ENCODE peak calls at places on chromosomes 16 and 17, in nine cellular contexts. Z is T-helper 1 cell; U is uterus; B is A549; A is hippocampal formation; Q is M059J; T is heart left ventricle; W is stimulated activated CD4-positive, alpha-beta T cell treated with anti-CD3 and anti-CD28 coated beads, Interleukin-1b, Interleukin-23, amount 100 ng/mL, for 24 hours; E is GDM1. G is an unnamed sample.

GRCh38 chr16:11796227-11797165 is 562 bp downstream of the ZC3H7A start:
- DNase-seq in U (peak; percentile 64), Q (peak; percentile 60), Z (no peak), B (peak; percentile 50), W (no peak), A (no peak), T (peak; percentile 80), E (no peak), G (peak; percentile 77)

GRCh38 chr17:5619088-5619740 is 34.9 kb upstream of the NLRP1 start:
- DNase-seq in W (no peak), B (no peak), Z (no peak), E (no peak), U (no peak), Q (peak; percentile 39), A (peak; percentile 100), T (no peak), G (no peak)

GRCh38 chr16:48053346-48053745 is 102.4 kb downstream of the ABCC12 start:
- DNase-seq in U (no peak), W (no peak), Z (no peak), B (no peak), Q (peak; percentile 94), A (no peak), E (no peak), T (no peak), G (no peak)

GRCh38 chr16:50709980-50710379 is 16.6 kb downstream of the NOD2 start:
- DNase-seq in W (no peak), A (no peak), Q (no peak), Z (no peak), B (no peak), U (no peak), E (no peak), T (no peak), G (no peak)

GRCh38 chr17:51617876-51618455 is 357.6 kb downstream of the UTP18 start:
- DNase-seq in Z (no peak), E (no peak), A (peak; percentile 68), B (no peak), U (no peak), T (no peak), W (no peak), Q (no peak), G (no peak)

GRCh38 chr17:62963296-62963695 is 2.7 kb upstream of the TANC2 start:
- DNase-seq in U (no peak), T (no peak), Z (no peak), A (no peak), E (no peak), W (no peak), B (peak; percentile 75), Q (peak; percentile 89), G (no peak)

GRCh38 chr17:57511475-57512123 is 233.5 kb downstream of the CCDC182 start:
- DNase-seq in B (no peak), U (no peak), W (no peak), Q (no peak), Z (no peak), E (no peak), A (no peak), T (no peak), G (no peak)

GRCh38 chr17:43548689-43549379 is 2.7 kb upstream of the ETV4 start:
- DNase-seq in Q (no peak), T (no peak), E (no peak), U (no peak), Z (no peak), B (no peak), A (no peak), W (no peak), G (no peak)

GRCh38 chr17:50353600-50354195 is 7.8 kb downstream of the XYLT2 start:
- DNase-seq in U (no peak), W (no peak), T (no peak), Q (no peak), A (no peak), B (no peak), Z (no peak), E (no peak), G (no peak)

GRCh38 chr16:88062341-88062861 is 111.2 kb downstream of the BANP start:
- DNase-seq in Z (no peak), A (no peak), Q (no peak), W (no peak), U (peak; percentile 56), T (peak; percentile 76), E (no peak), B (no peak), G (no peak)

GRCh38 chr16:77967054-77968035 is 55.0 kb upstream of the CLEC3A start:
- DNase-seq in Q (no peak), E (no peak), B (no peak), T (no peak), Z (no peak), W (no peak), A (no peak), U (no peak), G (no peak)

GRCh38 chr16:4319454-4319853 is 3.6 kb downstream of the GLIS2 start:
- DNase-seq in B (no peak), Q (no peak), U (peak; percentile 58), T (no peak), W (peak; percentile 17), E (no peak), A (no peak), Z (peak; percentile 30), G (no peak)

GRCh38 chr17:1197781-1198490 is 18.2 kb upstream of the ABR start:
- DNase-seq in U (peak; percentile 44), E (peak; percentile 99), Z (no peak), Q (no peak), A (peak; percentile 46), W (no peak), T (peak; percentile 68), B (no peak), G (peak; percentile 67)

GRCh38 chr17:52465407-52465806 is 306.9 kb upstream of the CA10 start:
- DNase-seq in U (no peak), A (no peak), W (no peak), E (no peak), Z (no peak), Q (no peak), T (no peak), B (no peak), G (no peak)

GRCh38 chr16:3514621-3515020 is 13.8 kb downstream of the CLUAP1 start:
- DNase-seq in Q (peak; percentile 70), E (no peak), A (no peak), W (no peak), T (no peak), B (no peak), U (no peak), Z (no peak), G (no peak)

GRCh38 chr17:51052235-51052634 is 68.4 kb downstream of the SPAG9 start:
- DNase-seq in E (no peak), U (no peak), B (no peak), Z (no peak), Q (no peak), A (no peak), T (no peak), W (no peak), G (no peak)

GRCh38 chr16:5509794-5510193 is 412.2 kb upstream of the EEF2KMT start:
- DNase-seq in Q (peak; percentile 42), Z (no peak), T (no peak), E (no peak), A (no peak), W (no peak), U (no peak), B (no peak), G (no peak)

GRCh38 chr17:45428954-45429337 is 3.7 kb downstream of the ARHGAP27 start:
- DNase-seq in W (no peak), Q (no peak), B (no peak), U (no peak), E (no peak), Z (no peak), T (no peak), A (no peak), G (peak; percentile 21)